ENCODE peak calls at places on chromosomes 13 and 19, in seven cellular contexts. W, U, O, E, I, X and S are unnamed samples. For H3K4me1 and H3K9me3, the result is how much of the 10 kb centered on the place peaks cover.

GRCh38 chr13:36475468-36475867 is 43.2 kb downstream of the CCNA1 start:
- DNase-seq in W (no peak), U (no peak), O (no peak), E (peak), I (no peak), X (no peak), S (no peak)

GRCh38 chr19:53057904-53058579 is 13.5 kb downstream of the ERVV-2 start:
- DNase-seq in W (peak), U (no peak), O (no peak), E (no peak), I (no peak), X (no peak), S (no peak)

GRCh38 chr13:73661687-73662425 is 472.3 kb downstream of the KLF12 start:
- DNase-seq in W (no peak), U (no peak), O (no peak), E (no peak), I (no peak), X (no peak), S (no peak)

GRCh38 chr13:38763446-38764381 is 76.8 kb downstream of the FREM2 start:
- DNase-seq in W (peak), U (peak), O (no peak), E (peak), I (no peak), X (no peak), S (no peak)

GRCh38 chr13:107563099-107563925 is 652.0 kb downstream of the LIG4 start:
- DNase-seq in W (no peak), U (no peak), O (no peak), E (no peak), I (no peak), X (no peak), S (no peak)

GRCh38 chr13:32804673-32805260 is 211.5 kb upstream of the KL start:
- DNase-seq in W (peak), U (peak), O (no peak), E (peak), I (no peak), X (no peak), S (no peak)

GRCh38 chr13:37138169-37138568 is 32.7 kb upstream of the CSNK1A1L start:
- DNase-seq in W (no peak), U (peak), O (no peak), E (peak), I (no peak), X (no peak), S (no peak)

GRCh38 chr13:55000844-55001243 is 1972.2 kb downstream of the OLFM4 start:
- DNase-seq in W (no peak), U (no peak), O (no peak), E (no peak), I (no peak), X (no peak), S (no peak)

GRCh38 chr13:80038371-80038770 is 302.6 kb downstream of the SPRY2 start:
- DNase-seq in W (no peak), U (no peak), O (no peak), E (no peak), I (no peak), X (no peak), S (no peak)

GRCh38 chr19:30070198-30070969 is 128.3 kb downstream of the URI1 start:
- DNase-seq in W (no peak), U (no peak), O (no peak), E (no peak), I (no peak), X (no peak), S (no peak)

GRCh38 chr13:42762917-42763316 is 18.5 kb upstream of the FAM216B start:
- DNase-seq in W (peak), U (no peak), O (no peak), E (peak), I (no peak), X (no peak), S (no peak)

GRCh38 chr19:44820648-44821609 is 12.0 kb downstream of the BCAM start:
- DNase-seq in W (no peak), U (no peak), O (no peak), E (no peak), I (no peak), X (peak), S (no peak)

GRCh38 chr13:50082426-50083283 is 67.4 kb downstream of the KCNRG start:
- DNase-seq in W (peak), U (peak), O (peak), E (peak), I (no peak), X (no peak), S (peak)

GRCh38 chr13:84645196-84646071 is 763.2 kb upstream of the SLITRK1 start:
- DNase-seq in W (peak), U (no peak), O (no peak), E (no peak), I (no peak), X (no peak), S (no peak)

GRCh38 chr13:94641432-94641941 is 39.8 kb downstream of the GPR180 start:
- DNase-seq in W (peak), U (no peak), O (no peak), E (peak), I (no peak), X (no peak), S (no peak)

GRCh38 chr13:59464926-59465325 is 698.8 kb downstream of the DIAPH3 start:
- DNase-seq in W (no peak), U (no peak), O (no peak), E (no peak), I (no peak), X (no peak), S (no peak)

GRCh38 chr13:67278230-67278629 is 48.1 kb upstream of the PCDH9 start:
- DNase-seq in W (peak), U (no peak), O (no peak), E (peak), I (no peak), X (no peak), S (no peak)

GRCh38 chr19:3383121-3383722 is 16.8 kb downstream of the NFIC start:
- DNase-seq in W (no peak), U (no peak), O (no peak), E (no peak), I (no peak), X (no peak), S (no peak)

GRCh38 chr13:55001881-55002280 is 1973.3 kb downstream of the OLFM4 start:
- DNase-seq in W (no peak), U (no peak), O (no peak), E (no peak), I (no peak), X (no peak), S (no peak)

GRCh38 chr13:66076417-66076816 is 1153.7 kb downstream of the PCDH9 start:
- DNase-seq in W (no peak), U (no peak), O (no peak), E (peak), I (no peak), X (no peak), S (no peak)

GRCh38 chr19:16608290-16608704 is 19.7 kb downstream of the MED26 start:
- DNase-seq in W (peak), U (no peak), O (no peak), E (peak), I (no peak), X (peak), S (no peak)

GRCh38 chr13:50580684-50581305 is 262.7 kb downstream of the DLEU7 start:
- DNase-seq in W (peak), U (no peak), O (no peak), E (peak), I (no peak), X (no peak), S (no peak)

GRCh38 chr13:33140161-33140560 is 123.9 kb downstream of the KL start:
- DNase-seq in W (peak), U (no peak), O (no peak), E (peak), I (no peak), X (no peak), S (no peak)

GRCh38 chr13:43377149-43377548 is 353.8 kb downstream of the DNAJC15 start:
- DNase-seq in W (no peak), U (no peak), O (no peak), E (peak), I (no peak), X (no peak), S (no peak)

GRCh38 chr19:58336216-58336615 is 9.4 kb downstream of the ZSCAN22 start:
- DNase-seq in W (no peak), U (no peak), O (no peak), E (no peak), I (no peak), X (no peak), S (no peak)

GRCh38 chr13:113129921-113130750 is 7.5 kb downstream of the F10 start:
- DNase-seq in W (no peak), U (no peak), O (no peak), E (peak), I (no peak), X (no peak), S (peak)

GRCh38 chr13:27130223-27131015 is 41.2 kb downstream of the USP12 start:
- DNase-seq in W (no peak), U (no peak), O (no peak), E (peak), I (no peak), X (no peak), S (no peak)

GRCh38 chr13:67259208-67259607 is 29.1 kb upstream of the PCDH9 start:
- DNase-seq in W (no peak), U (no peak), O (no peak), E (no peak), I (no peak), X (no peak), S (no peak)

GRCh38 chr19:35080613-35081170 is 34.9 kb upstream of the FXYD3 start:
- DNase-seq in W (no peak), U (no peak), O (no peak), E (no peak), I (no peak), X (no peak), S (no peak)

GRCh38 chr19:39778763-39779162 is at the start of gene LEUTX:
- DNase-seq in W (no peak), U (no peak), O (no peak), E (no peak), I (no peak), X (no peak), S (no peak)

GRCh38 chr19:8466018-8466417 is 21.2 kb downstream of the HNRNPM start:
- DNase-seq in W (peak), U (no peak), O (no peak), E (peak), I (no peak), X (no peak), S (no peak)

GRCh38 chr13:35884211-35884610 is 247.0 kb downstream of the DCLK1 start:
- DNase-seq in W (peak), U (no peak), O (no peak), E (no peak), I (no peak), X (no peak), S (no peak)

GRCh38 chr19:38028913-38029565 is 122.0 kb downstream of the SIPA1L3 start:
- DNase-seq in W (no peak), U (no peak), O (no peak), E (no peak), I (no peak), X (no peak), S (no peak)

GRCh38 chr19:7137120-7137519 is 67.6 kb downstream of the ZNF557 start:
- DNase-seq in W (no peak), U (no peak), O (no peak), E (no peak), I (no peak), X (no peak), S (no peak)

GRCh38 chr19:34645551-34645950 is 31.4 kb downstream of the SCGB2B2 start:
- DNase-seq in W (no peak), U (no peak), O (no peak), E (no peak), I (no peak), X (no peak), S (no peak)

GRCh38 chr19:53485046-53486004 is 17.8 kb downstream of the ZNF813 start:
- DNase-seq in W (no peak), U (no peak), O (no peak), E (no peak), I (no peak), X (no peak), S (no peak)

GRCh38 chr19:19554074-19555023 is 16.3 kb downstream of the CILP2 start:
- DNase-seq in W (peak), U (peak), O (peak), E (peak), I (no peak), X (no peak), S (peak)

GRCh38 chr13:32783067-32783466 is 196.8 kb downstream of the PDS5B start:
- DNase-seq in W (no peak), U (no peak), O (no peak), E (peak), I (no peak), X (no peak), S (no peak)

GRCh38 chr13:103099894-103100293 is 33.7 kb upstream of the SLC10A2 start:
- DNase-seq in W (no peak), U (no peak), O (no peak), E (no peak), I (no peak), X (no peak), S (no peak)

DNA sequence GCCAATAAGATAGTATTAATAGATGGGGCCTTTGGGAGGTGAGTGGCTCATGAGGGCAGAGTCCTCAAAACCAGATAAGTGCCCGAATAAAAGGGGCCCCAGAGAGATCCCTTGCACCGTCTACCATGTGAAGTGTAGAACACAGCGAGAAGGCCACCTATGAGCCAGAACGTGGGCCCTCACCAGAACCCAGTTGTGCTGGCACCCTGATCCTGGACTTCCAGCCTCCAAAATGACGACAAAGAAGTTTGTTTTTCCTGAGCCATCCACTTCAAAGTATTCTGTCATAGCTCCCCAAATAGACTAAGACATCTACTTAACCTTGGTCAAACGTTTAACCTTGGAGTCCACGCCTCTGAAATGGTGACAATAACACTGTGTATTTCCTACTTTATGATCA is 158.1 kb downstream of the EFNB2 start:
- DNase-seq in W (no peak), U (no peak), O (no peak), E (no peak), I (no peak), X (no peak), S (no peak)
- H3K4me1 ChIP-seq in W (under half), U (under half), O (under half), E (under half), I (under half), X (under half), S (under half)

DNA sequence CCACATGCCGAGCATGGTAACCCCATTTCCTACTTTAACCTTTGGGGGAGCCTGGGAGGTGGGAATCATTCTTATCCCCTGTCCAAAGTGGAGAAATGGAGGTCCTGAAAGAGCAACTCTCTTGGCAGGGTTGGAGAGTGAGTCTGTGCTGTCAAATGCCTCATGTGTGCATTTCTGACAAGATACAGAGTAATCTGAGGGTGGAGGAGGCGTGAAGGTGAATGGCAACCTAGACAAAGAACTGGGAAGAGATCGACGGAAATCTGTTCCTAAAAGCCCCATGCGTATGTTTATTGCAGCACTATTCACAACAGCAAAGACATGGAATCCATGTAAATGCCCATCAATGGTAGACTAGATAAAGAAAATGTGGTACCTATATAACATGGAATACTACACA is 63.8 kb upstream of the USP29 start:
- DNase-seq in W (no peak), U (no peak), O (no peak), E (no peak), I (no peak), X (no peak), S (no peak)
- H3K9me3 ChIP-seq in W (under half), U (under half), O (under half), E (under half), I (under half), X (under half), S (under half)

GRCh38 chr19:5964816-5965565 is 12.9 kb downstream of the RANBP3 start:
- DNase-seq in W (no peak), U (no peak), O (no peak), E (no peak), I (no peak), X (no peak), S (no peak)

GRCh38 chr19:5966215-5966614 is 11.7 kb downstream of the RANBP3 start:
- DNase-seq in W (peak), U (no peak), O (no peak), E (peak), I (no peak), X (no peak), S (no peak)

GRCh38 chr19:5966941-5967340 is 11.0 kb downstream of the RANBP3 start:
- DNase-seq in W (no peak), U (no peak), O (no peak), E (no peak), I (no peak), X (no peak), S (no peak)

GRCh38 chr19:5961969-5962945 is 15.7 kb downstream of the RANBP3 start:
- DNase-seq in W (no peak), U (no peak), O (peak), E (peak), I (no peak), X (no peak), S (peak)

GRCh38 chr19:5963855-5964254 is 14.1 kb downstream of the RANBP3 start:
- DNase-seq in W (no peak), U (no peak), O (no peak), E (no peak), I (no peak), X (no peak), S (no peak)
- H3K4me1 ChIP-seq in W (half or more), U (under half), O (under half), E (half or more), I (under half), X (half or more), S (half or more)

GRCh38 chr19:56949651-56950050 is 109.1 kb upstream of the PEG3 start:
- DNase-seq in W (no peak), U (no peak), O (no peak), E (no peak), I (no peak), X (no peak), S (no peak)

GRCh38 chr19:56946164-56946563 is 105.6 kb upstream of the PEG3 start:
- DNase-seq in W (no peak), U (no peak), O (no peak), E (no peak), I (no peak), X (no peak), S (no peak)

GRCh38 chr19:56942749-56943148 is 102.2 kb upstream of the PEG3 start:
- DNase-seq in W (no peak), U (peak), O (no peak), E (no peak), I (no peak), X (no peak), S (no peak)

GRCh38 chr19:56951672-56952071 is 111.1 kb upstream of the PEG3 start:
- DNase-seq in W (no peak), U (no peak), O (no peak), E (no peak), I (no peak), X (no peak), S (no peak)

GRCh38 chr19:56947206-56947605 is 106.7 kb upstream of the PEG3 start:
- DNase-seq in W (no peak), U (no peak), O (no peak), E (no peak), I (no peak), X (no peak), S (no peak)
- H3K9me3 ChIP-seq in W (under half), U (under half), O (under half), E (under half), I (under half), X (under half), S (under half)

GRCh38 chr19:18466354-18466753 is 28.4 kb upstream of the ISYNA1 start:
- DNase-seq in W (no peak), U (no peak), O (no peak), E (no peak), I (no peak), X (no peak), S (no peak)
- H3K4me1 ChIP-seq in W (under half), U (under half), O (under half), E (under half), I (under half), X (half or more), S (under half)

DNA sequence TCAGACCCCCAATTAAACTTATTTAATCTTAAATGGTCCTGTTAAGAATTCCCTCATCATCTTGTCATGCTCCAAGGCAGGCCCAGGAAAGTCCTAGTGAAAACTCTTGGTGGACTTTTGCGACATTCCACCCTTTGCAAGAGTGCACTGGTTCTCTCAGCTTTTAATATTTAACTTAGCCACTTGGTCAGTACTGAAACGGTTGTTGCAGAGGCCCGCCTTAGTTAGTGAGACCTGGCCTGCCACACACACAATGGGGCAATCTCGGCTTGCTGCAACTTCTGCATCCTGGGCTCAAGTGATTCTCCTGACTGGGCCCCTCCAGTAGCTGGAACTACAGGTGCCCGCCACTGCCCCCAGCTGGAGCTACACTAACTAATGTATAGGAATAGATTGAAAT is 1366.0 kb downstream of the UQCRFS1 start:
- DNase-seq in W (no peak), U (no peak), O (no peak), E (no peak), I (no peak), X (no peak), S (no peak)
- H3K9me3 ChIP-seq in W (under half), U (under half), O (half or more), E (under half), I (under half), X (under half), S (under half)